ENCODE peak calls at places on chromosomes 2 and 18, in ten cellular contexts. C is progenitor cell of endocrine pancreas; A is heart left ventricle; N is GM23338; V is PC-3; R is endodermal cell; Y is mucosa of descending colon; Z is endothelial cell of umbilical vein; G is CD4-positive, alpha-beta T cell; Q is nephron progenitor cell. W is an unnamed sample.

GRCh38 chr2:33267745-33268144 is 208.7 kb upstream of the RASGRP3 start:
- DNase-seq in C (no peak), A (no peak), N (no peak), V (no peak), R (no peak), Y (no peak), Z (peak; percentile 79), G (no peak), Q (no peak), W (no peak)

GRCh38 chr18:40152859-40153258 is 1802.2 kb upstream of the PIK3C3 start:
- DNase-seq in C (no peak), A (no peak), N (no peak), V (peak; percentile 8), R (no peak), Y (no peak), Z (no peak), G (no peak), Q (no peak), W (no peak)

GRCh38 chr18:61948842-61949438 is 56.1 kb upstream of the RNF152 start:
- DNase-seq in C (no peak), A (no peak), N (no peak), V (no peak), R (no peak), Y (no peak), Z (no peak), G (no peak), Q (no peak), W (no peak)

GRCh38 chr18:23137788-23138216 is 2.5 kb downstream of the CABLES1 start:
- DNase-seq in C (no peak), A (no peak), N (no peak), V (no peak), R (no peak), Y (no peak), Z (no peak), G (no peak), Q (no peak), W (no peak)

GRCh38 chr2:222709191-222709891 is 37.9 kb downstream of the MOGAT1 start:
- DNase-seq in C (no peak), A (peak; percentile 78), N (peak; percentile 42), V (peak; percentile 14), R (peak; percentile 69), Y (peak; percentile 39), Z (peak; percentile 95), G (no peak), Q (peak; percentile 22), W (peak; percentile 53)

GRCh38 chr18:30578707-30579106 is 463.8 kb downstream of the DSC3 start:
- DNase-seq in C (no peak), A (no peak), N (no peak), V (no peak), R (no peak), Y (no peak), Z (no peak), G (no peak), Q (no peak), W (no peak)

GRCh38 chr2:215320679-215321078 is 8.8 kb downstream of the ATIC start:
- DNase-seq in C (no peak), A (no peak), N (no peak), V (no peak), R (no peak), Y (no peak), Z (no peak), G (no peak), Q (no peak), W (no peak)

GRCh38 chr2:219636941-219637841 is 9.8 kb downstream of the SLC4A3 start:
- DNase-seq in C (no peak), A (no peak), N (no peak), V (no peak), R (peak; percentile 23), Y (no peak), Z (no peak), G (no peak), Q (no peak), W (no peak)

GRCh38 chr2:11128258-11128951 is 26.9 kb upstream of the SLC66A3 start:
- DNase-seq in C (no peak), A (no peak), N (no peak), V (peak; percentile 81), R (peak; percentile 35), Y (no peak), Z (peak; percentile 92), G (no peak), Q (no peak), W (no peak)

GRCh38 chr2:202950592-202950991 is 38.5 kb downstream of the CARF start:
- DNase-seq in C (no peak), A (no peak), N (no peak), V (no peak), R (no peak), Y (no peak), Z (no peak), G (no peak), Q (no peak), W (no peak)

GRCh38 chr2:149972039-149972438 is 384.5 kb upstream of the MMADHC start:
- DNase-seq in C (no peak), A (no peak), N (no peak), V (no peak), R (no peak), Y (peak; percentile 9), Z (no peak), G (no peak), Q (no peak), W (no peak)

GRCh38 chr2:9769171-9770005 is 73.9 kb upstream of the TAF1B start:
- DNase-seq in C (no peak), A (no peak), N (peak; percentile 56), V (no peak), R (peak; percentile 84), Y (no peak), Z (no peak), G (no peak), Q (peak; percentile 72), W (peak; percentile 65)

GRCh38 chr2:157726946-157727345 is 98.3 kb upstream of the ACVR1C start:
- DNase-seq in C (no peak), A (no peak), N (no peak), V (peak; percentile 32), R (no peak), Y (no peak), Z (no peak), G (no peak), Q (no peak), W (no peak)

GRCh38 chr18:4765401-4765800 is 310.3 kb upstream of the DLGAP1 start:
- DNase-seq in C (no peak), A (no peak), N (peak; percentile 61), V (no peak), R (peak; percentile 70), Y (no peak), Z (no peak), G (no peak), Q (no peak), W (no peak)
- TF ChIP-seq CTCF in C (no peak), A (no peak), N (peak; percentile 58), V (no peak), R (peak; percentile 63), Y (no peak), Z (no peak), G (no peak), Q (no peak), W (no peak)

DNA sequence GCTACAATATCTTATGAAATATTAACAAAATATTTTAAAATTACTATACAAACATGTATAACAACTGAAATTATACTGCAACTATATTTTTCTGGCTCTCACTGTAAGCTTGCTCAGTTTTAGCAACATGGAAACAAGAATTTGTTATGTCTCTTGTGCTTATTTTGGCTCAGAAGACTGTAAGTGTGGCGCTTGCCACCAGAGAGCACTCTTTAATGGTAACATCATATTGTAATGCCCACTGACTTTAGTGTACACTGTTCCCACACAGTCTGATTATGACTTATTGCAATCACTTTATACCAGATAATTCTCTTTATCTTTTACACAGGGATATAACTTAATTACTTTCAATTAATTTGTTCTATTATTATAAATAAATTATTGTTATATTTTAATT is 1500.6 kb upstream of the TMEFF2 start:
- DNase-seq in C (no peak), A (no peak), N (peak; percentile 38), V (peak; percentile 56), R (no peak), Y (no peak), Z (peak; percentile 70), G (no peak), Q (no peak), W (peak; percentile 31)
- TF ChIP-seq CTCF in C (peak; percentile 53), A (no peak), N (peak; percentile 55), V (peak; percentile 61), R (peak; percentile 77), Y (no peak), Z (peak; percentile 49), G (no peak), Q (peak; percentile 51), W (peak; percentile 28)

DNA sequence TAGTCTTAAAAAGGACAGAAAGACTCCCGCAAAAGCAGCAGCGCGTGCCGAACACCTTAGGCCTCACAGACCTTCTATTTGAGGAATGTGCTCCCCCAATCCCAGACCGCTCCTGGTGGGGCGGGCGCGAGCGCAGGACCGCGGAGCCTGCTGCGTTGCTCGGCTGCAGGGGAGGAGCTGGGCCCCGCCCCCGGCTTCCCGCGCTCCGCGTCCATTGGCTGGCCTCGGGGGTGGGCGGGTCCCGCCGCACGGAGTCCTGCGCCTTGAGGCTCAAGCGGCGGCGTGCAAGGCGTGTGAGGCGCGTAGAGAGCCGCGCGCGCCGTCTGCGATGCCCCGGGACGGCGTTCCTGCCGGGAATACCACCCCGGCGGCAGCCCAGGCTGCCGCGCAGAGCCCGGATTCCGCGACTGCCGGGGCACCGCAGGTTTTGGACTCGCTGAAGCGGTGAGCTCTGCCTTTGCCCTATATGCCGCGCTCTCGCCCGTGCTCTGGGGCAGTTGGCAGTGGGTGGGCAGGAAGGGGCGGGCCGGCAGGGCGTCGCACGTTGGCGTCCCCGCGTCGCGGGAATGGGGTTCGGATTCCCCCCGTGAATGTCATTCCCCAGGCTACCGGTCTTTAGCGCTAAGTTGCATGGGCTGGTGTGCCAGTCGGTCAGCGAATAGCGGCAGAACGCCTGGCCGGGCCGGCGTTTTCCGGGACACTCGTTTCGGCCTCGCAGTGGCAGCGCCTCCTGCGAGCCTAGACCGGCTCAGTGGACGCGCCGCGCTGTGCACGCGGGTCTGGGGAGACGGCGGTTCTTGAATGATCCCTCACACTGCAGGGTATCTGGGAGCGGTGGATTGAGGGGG is 49.6 kb upstream of the PAIP2B start:
- DNase-seq in C (peak; percentile 83), A (peak; percentile 93), N (peak; percentile 96), V (peak; percentile 96), R (peak; percentile 98), Y (peak; percentile 92), Z (peak; percentile 93), G (peak; percentile 69), Q (peak; percentile 95), W (peak; percentile 96)
- TF ChIP-seq CTCF in C (no peak), A (no peak), N (no peak), V (no peak), R (no peak), Y (no peak), Z (peak; percentile 12), G (no peak), Q (no peak), W (no peak)

DNA sequence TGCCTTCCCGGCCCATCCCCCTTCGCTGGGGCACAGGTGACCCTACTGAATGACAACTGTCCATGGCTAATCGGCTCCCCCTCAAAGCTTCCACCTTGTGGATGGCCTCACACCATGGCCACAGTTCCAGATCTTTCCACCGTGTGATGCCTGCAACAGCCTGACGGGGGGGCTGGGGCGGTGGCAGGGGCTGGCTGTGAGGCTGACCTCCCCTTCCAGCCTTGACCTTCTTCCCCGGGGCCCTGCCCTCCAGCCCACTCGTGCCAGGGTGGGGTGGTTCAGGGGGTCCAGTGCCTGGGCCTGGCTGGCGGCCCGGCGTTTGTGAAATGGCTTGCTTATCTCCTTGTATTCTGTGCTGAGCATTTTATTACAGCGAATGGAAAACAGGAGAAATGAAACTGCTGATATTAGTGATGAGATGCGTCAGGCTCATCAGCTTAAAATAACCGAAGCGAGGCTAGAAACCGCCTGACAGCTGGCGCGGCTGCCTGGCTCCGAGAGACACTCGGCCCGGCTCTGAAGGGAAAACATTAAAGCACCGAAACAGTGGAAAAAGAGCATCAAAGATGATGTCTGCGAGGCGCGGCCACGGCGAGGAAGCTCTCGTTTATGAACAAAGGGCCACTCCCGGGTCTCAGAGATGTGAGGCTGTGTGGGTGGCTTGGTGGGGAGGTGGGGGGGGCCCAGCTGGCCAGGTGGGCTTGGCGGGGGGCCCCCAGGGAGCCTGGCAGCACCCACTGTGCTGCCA is 916 bp upstream of the PDCD1 start:
- DNase-seq in C (no peak), A (peak; percentile 67), N (no peak), V (no peak), R (peak; percentile 37), Y (peak; percentile 41), Z (no peak), G (no peak), Q (peak; percentile 17), W (peak; percentile 63)
- TF ChIP-seq CTCF in C (peak; percentile 21), A (peak; percentile 10), N (no peak), V (peak; percentile 41), R (peak; percentile 37), Y (peak; percentile 14), Z (peak; percentile 37), G (no peak), Q (no peak), W (peak; percentile 24)